ENCODE peak calls at places on chromosomes 4 and X, in four cellular contexts. One of them, this sample, is unnamed.
A peak's percentile ranks its signal among the peaks of the same experiment; 100 is the strongest.

GRCh38 chr4:168835880-168836454 is 174.1 kb downstream of the CBR4 start:
- DNase-seq in hypothalamus: no peak
- DNase-seq in activated naive CD8-positive, alpha-beta T cell treated with anti-CD3 and anti-CD28 coated beads for 36 hours: no peak
- DNase-seq in LNCaP clone FGC: peak; percentile 65
- DNase-seq in this sample: no peak

GRCh38 chrX:152926279-152926678 is 28.4 kb downstream of the ZNF185 start:
- DNase-seq in hypothalamus: peak; percentile 4
- DNase-seq in activated naive CD8-positive, alpha-beta T cell treated with anti-CD3 and anti-CD28 coated beads for 36 hours: peak; percentile 50
- DNase-seq in LNCaP clone FGC: peak; percentile 28
- DNase-seq in this sample: peak; percentile 37

GRCh38 chrX:102746134-102746584 is 25.6 kb downstream of the GPRASP3 start:
- DNase-seq in hypothalamus: peak; percentile 3
- DNase-seq in activated naive CD8-positive, alpha-beta T cell treated with anti-CD3 and anti-CD28 coated beads for 36 hours: peak; percentile 26
- DNase-seq in LNCaP clone FGC: no peak
- DNase-seq in this sample: no peak

GRCh38 chr4:113179996-113180395 is 130.5 kb downstream of the ANK2 start:
- DNase-seq in hypothalamus: no peak
- DNase-seq in activated naive CD8-positive, alpha-beta T cell treated with anti-CD3 and anti-CD28 coated beads for 36 hours: no peak
- DNase-seq in LNCaP clone FGC: no peak
- DNase-seq in this sample: no peak

GRCh38 chrX:24229967-24230366 is 80.4 kb downstream of the ZFX start:
- DNase-seq in hypothalamus: no peak
- DNase-seq in activated naive CD8-positive, alpha-beta T cell treated with anti-CD3 and anti-CD28 coated beads for 36 hours: no peak
- DNase-seq in LNCaP clone FGC: no peak
- DNase-seq in this sample: no peak

GRCh38 chr4:18442957-18443356 is 421.4 kb upstream of the LCORL start:
- DNase-seq in hypothalamus: no peak
- DNase-seq in activated naive CD8-positive, alpha-beta T cell treated with anti-CD3 and anti-CD28 coated beads for 36 hours: no peak
- DNase-seq in LNCaP clone FGC: no peak
- DNase-seq in this sample: no peak

GRCh38 chr4:156575430-156576073 is 396.0 kb downstream of the PDGFC start:
- DNase-seq in hypothalamus: no peak
- DNase-seq in activated naive CD8-positive, alpha-beta T cell treated with anti-CD3 and anti-CD28 coated beads for 36 hours: no peak
- DNase-seq in LNCaP clone FGC: no peak
- DNase-seq in this sample: no peak

GRCh38 chr4:40842725-40843401 is 93.1 kb downstream of the NSUN7 start:
- DNase-seq in hypothalamus: no peak
- DNase-seq in activated naive CD8-positive, alpha-beta T cell treated with anti-CD3 and anti-CD28 coated beads for 36 hours: no peak
- DNase-seq in LNCaP clone FGC: no peak
- DNase-seq in this sample: no peak

GRCh38 chrX:4787971-4788370 is 1074.5 kb upstream of the PRKX start:
- DNase-seq in hypothalamus: no peak
- DNase-seq in activated naive CD8-positive, alpha-beta T cell treated with anti-CD3 and anti-CD28 coated beads for 36 hours: no peak
- DNase-seq in LNCaP clone FGC: peak; percentile 31
- DNase-seq in this sample: no peak

GRCh38 chrX:86133761-86134160 is 14.5 kb upstream of the DACH2 start:
- DNase-seq in hypothalamus: no peak
- DNase-seq in activated naive CD8-positive, alpha-beta T cell treated with anti-CD3 and anti-CD28 coated beads for 36 hours: no peak
- DNase-seq in LNCaP clone FGC: no peak
- DNase-seq in this sample: peak; percentile 1

GRCh38 chrX:130060122-130061069 is 49.9 kb downstream of the ELF4 start:
- DNase-seq in hypothalamus: peak; percentile 38
- DNase-seq in activated naive CD8-positive, alpha-beta T cell treated with anti-CD3 and anti-CD28 coated beads for 36 hours: peak; percentile 85
- DNase-seq in LNCaP clone FGC: no peak
- DNase-seq in this sample: peak; percentile 84

GRCh38 chr4:46432923-46433322 is 43.0 kb upstream of the GABRA2 start:
- DNase-seq in hypothalamus: no peak
- DNase-seq in activated naive CD8-positive, alpha-beta T cell treated with anti-CD3 and anti-CD28 coated beads for 36 hours: no peak
- DNase-seq in LNCaP clone FGC: no peak
- DNase-seq in this sample: no peak

GRCh38 chrX:44223150-44223549 is 120.3 kb downstream of the EFHC2 start:
- DNase-seq in hypothalamus: no peak
- DNase-seq in activated naive CD8-positive, alpha-beta T cell treated with anti-CD3 and anti-CD28 coated beads for 36 hours: no peak
- DNase-seq in LNCaP clone FGC: peak; percentile 87
- DNase-seq in this sample: no peak

GRCh38 chrX:6129195-6129594 is 99.5 kb downstream of the NLGN4X start:
- DNase-seq in hypothalamus: no peak
- DNase-seq in activated naive CD8-positive, alpha-beta T cell treated with anti-CD3 and anti-CD28 coated beads for 36 hours: no peak
- DNase-seq in LNCaP clone FGC: no peak
- DNase-seq in this sample: no peak

GRCh38 chr4:21726255-21726815 is 222.2 kb downstream of the KCNIP4 start:
- DNase-seq in hypothalamus: no peak
- DNase-seq in activated naive CD8-positive, alpha-beta T cell treated with anti-CD3 and anti-CD28 coated beads for 36 hours: no peak
- DNase-seq in LNCaP clone FGC: no peak
- DNase-seq in this sample: no peak

GRCh38 chr4:5477613-5478012 is 230.7 kb downstream of the EVC2 start:
- DNase-seq in hypothalamus: no peak
- DNase-seq in activated naive CD8-positive, alpha-beta T cell treated with anti-CD3 and anti-CD28 coated beads for 36 hours: no peak
- DNase-seq in LNCaP clone FGC: no peak
- DNase-seq in this sample: no peak

GRCh38 chr4:4619821-4620220 is 78.0 kb upstream of the STX18 start:
- DNase-seq in hypothalamus: no peak
- DNase-seq in activated naive CD8-positive, alpha-beta T cell treated with anti-CD3 and anti-CD28 coated beads for 36 hours: no peak
- DNase-seq in LNCaP clone FGC: no peak
- DNase-seq in this sample: no peak

GRCh38 chrX:119673336-119673735 is 19.6 kb downstream of the SEPTIN6 start:
- DNase-seq in hypothalamus: no peak
- DNase-seq in activated naive CD8-positive, alpha-beta T cell treated with anti-CD3 and anti-CD28 coated beads for 36 hours: no peak
- DNase-seq in LNCaP clone FGC: no peak
- DNase-seq in this sample: no peak

GRCh38 chr4:11635336-11635735 is 206.6 kb upstream of the HS3ST1 start:
- DNase-seq in hypothalamus: no peak
- DNase-seq in activated naive CD8-positive, alpha-beta T cell treated with anti-CD3 and anti-CD28 coated beads for 36 hours: no peak
- DNase-seq in LNCaP clone FGC: no peak
- DNase-seq in this sample: no peak

GRCh38 chr4:188714488-188714887 is 575.2 kb downstream of the TRIML1 start:
- DNase-seq in hypothalamus: no peak
- DNase-seq in activated naive CD8-positive, alpha-beta T cell treated with anti-CD3 and anti-CD28 coated beads for 36 hours: no peak
- DNase-seq in LNCaP clone FGC: no peak
- DNase-seq in this sample: no peak

GRCh38 chrX:132063862-132064261 is 40.8 kb downstream of the STK26 start:
- DNase-seq in hypothalamus: no peak
- DNase-seq in activated naive CD8-positive, alpha-beta T cell treated with anti-CD3 and anti-CD28 coated beads for 36 hours: no peak
- DNase-seq in LNCaP clone FGC: no peak
- DNase-seq in this sample: no peak

GRCh38 chr4:174256277-174256713 is 27.2 kb downstream of the FBXO8 start:
- DNase-seq in hypothalamus: no peak
- DNase-seq in activated naive CD8-positive, alpha-beta T cell treated with anti-CD3 and anti-CD28 coated beads for 36 hours: no peak
- DNase-seq in LNCaP clone FGC: no peak
- DNase-seq in this sample: no peak

GRCh38 chrX:15747626-15748173 is 9.6 kb downstream of the CA5B start:
- DNase-seq in hypothalamus: no peak
- DNase-seq in activated naive CD8-positive, alpha-beta T cell treated with anti-CD3 and anti-CD28 coated beads for 36 hours: no peak
- DNase-seq in LNCaP clone FGC: no peak
- DNase-seq in this sample: no peak

GRCh38 chrX:140712413-140713173 is 3.0 kb downstream of the LINC00632 start:
- DNase-seq in hypothalamus: peak; percentile 51
- DNase-seq in activated naive CD8-positive, alpha-beta T cell treated with anti-CD3 and anti-CD28 coated beads for 36 hours: peak; percentile 4
- DNase-seq in LNCaP clone FGC: no peak
- DNase-seq in this sample: no peak

GRCh38 chr4:88366460-88366859 is 12.2 kb upstream of the HERC6 start:
- DNase-seq in hypothalamus: no peak
- DNase-seq in activated naive CD8-positive, alpha-beta T cell treated with anti-CD3 and anti-CD28 coated beads for 36 hours: no peak
- DNase-seq in LNCaP clone FGC: no peak
- DNase-seq in this sample: no peak

GRCh38 chr4:3291969-3292570 is 751 bp upstream of the RGS12 start:
- DNase-seq in hypothalamus: no peak
- DNase-seq in activated naive CD8-positive, alpha-beta T cell treated with anti-CD3 and anti-CD28 coated beads for 36 hours: peak; percentile 31
- DNase-seq in LNCaP clone FGC: no peak
- DNase-seq in this sample: no peak

GRCh38 chrX:3712080-3712869 is 1.2 kb downstream of the PRKX start:
- DNase-seq in hypothalamus: peak; percentile 2
- DNase-seq in activated naive CD8-positive, alpha-beta T cell treated with anti-CD3 and anti-CD28 coated beads for 36 hours: no peak
- DNase-seq in LNCaP clone FGC: no peak
- DNase-seq in this sample: no peak

GRCh38 chrX:136586386-136586785 is 54.4 kb downstream of the VGLL1 start:
- DNase-seq in hypothalamus: no peak
- DNase-seq in activated naive CD8-positive, alpha-beta T cell treated with anti-CD3 and anti-CD28 coated beads for 36 hours: no peak
- DNase-seq in LNCaP clone FGC: no peak
- DNase-seq in this sample: no peak

GRCh38 chrX:139758250-139758649 is 50.3 kb upstream of the MCF2 start:
- DNase-seq in hypothalamus: no peak
- DNase-seq in activated naive CD8-positive, alpha-beta T cell treated with anti-CD3 and anti-CD28 coated beads for 36 hours: no peak
- DNase-seq in LNCaP clone FGC: no peak
- DNase-seq in this sample: no peak

This sample was measured in GM19239.